ENCODE peak calls at places on chromosomes 4 and X, in ten cellular contexts. Q is lower leg skin, F is upper lobe of right lung, A is astrocyte of the spinal cord, Z is lower lobe of right lung, Y is mucosa of descending colon, K is foreskin fibroblast, U is IMR-90, M is GM12865, L is HFF-Myc. T is an unnamed sample.

GRCh38 chr4:74376888-74377483 is 12.0 kb downstream of the EREG start:
- DNase-seq in F (no peak), A (peak; percentile 76), Q (no peak), Z (no peak), Y (peak; percentile 24), M (peak; percentile 41), K (peak; percentile 48), U (peak; percentile 77), L (peak; percentile 44), T (peak; percentile 85)

GRCh38 chr4:33882246-33882990 is 2361.9 kb downstream of the ARAP2 start:
- DNase-seq in L (no peak), K (peak; percentile 44), Y (no peak), M (no peak), F (no peak), Z (no peak), A (peak; percentile 30), Q (no peak), U (no peak), T (peak; percentile 47)

GRCh38 chrX:42694260-42694815 is 83.6 kb downstream of the PPP1R2C start:
- DNase-seq in L (no peak), F (no peak), U (no peak), M (peak; percentile 0), Z (no peak), A (no peak), Y (no peak), K (no peak), Q (no peak), T (no peak)

GRCh38 chr4:73315091-73315490 is 56.5 kb upstream of the ANKRD17 start:
- DNase-seq in Z (no peak), L (peak; percentile 66), K (peak; percentile 83), A (no peak), Y (no peak), U (peak; percentile 70), M (no peak), F (no peak), Q (no peak), T (peak; percentile 96)

GRCh38 chr4:110869862-110870577 is 247.1 kb upstream of the PITX2 start:
- DNase-seq in K (peak; percentile 66), L (no peak), M (peak; percentile 11), Y (no peak), U (peak; percentile 25), F (no peak), A (peak; percentile 13), Q (no peak), Z (no peak), T (peak; percentile 77)

GRCh38 chr4:3112979-3113469 is 38.5 kb downstream of the HTT start:
- DNase-seq in Y (no peak), M (no peak), U (peak; percentile 49), L (no peak), Q (no peak), Z (no peak), F (no peak), A (peak; percentile 34), K (no peak), T (peak; percentile 35)

GRCh38 chr4:48360285-48360965 is 19.1 kb downstream of the SLAIN2 start:
- DNase-seq in K (peak; percentile 71), U (peak; percentile 86), Q (no peak), Y (no peak), Z (no peak), L (peak; percentile 16), M (no peak), A (peak; percentile 86), F (no peak), T (peak; percentile 81)

GRCh38 chr4:152516156-152516555 is 19.7 kb downstream of the FBXW7 start:
- DNase-seq in A (no peak), Q (no peak), L (peak; percentile 36), Y (no peak), K (no peak), F (no peak), M (no peak), Z (no peak), U (no peak), T (peak; percentile 42)

GRCh38 chr4:6520051-6520450 is 47.6 kb upstream of the PPP2R2C start:
- DNase-seq in L (no peak), F (no peak), Z (no peak), U (no peak), K (no peak), M (no peak), Q (no peak), A (no peak), Y (no peak), T (no peak)

GRCh38 chr4:2850966-2851782 is 7.5 kb downstream of the ADD1 start:
- DNase-seq in Y (no peak), Z (no peak), L (no peak), U (peak; percentile 60), M (peak; percentile 37), K (no peak), A (peak; percentile 46), Q (no peak), F (no peak), T (peak; percentile 75)

GRCh38 chr4:2457481-2458295 is 11.2 kb upstream of the RNF4 start:
- DNase-seq in U (no peak), Q (no peak), F (peak; percentile 62), M (no peak), L (no peak), A (no peak), K (no peak), Z (no peak), Y (no peak), T (no peak)

GRCh38 chr4:144174401-144175067 is 34.0 kb upstream of the GYPA start:
- DNase-seq in Z (no peak), L (peak; percentile 32), K (peak; percentile 37), U (peak; percentile 59), M (peak; percentile 68), Q (no peak), F (no peak), A (peak; percentile 77), Y (peak; percentile 24), T (peak; percentile 69)

GRCh38 chr4:144649646-144650045 is 3.7 kb downstream of the HHIP start:
- DNase-seq in L (no peak), M (no peak), Z (no peak), A (peak; percentile 27), F (no peak), Q (no peak), K (no peak), Y (no peak), U (no peak), T (no peak)

GRCh38 chr4:85420831-85421230 is 54.1 kb upstream of the ARHGAP24 start:
- DNase-seq in L (no peak), M (no peak), K (no peak), Q (no peak), F (no peak), Y (no peak), Z (no peak), U (no peak), A (no peak), T (no peak)

GRCh38 chr4:142532054-142532453 is 314.0 kb downstream of the INPP4B start:
- DNase-seq in F (no peak), M (no peak), U (no peak), Z (no peak), L (no peak), Q (no peak), K (no peak), Y (no peak), A (no peak), T (no peak)

GRCh38 chr4:184598753-184599491 is 50.3 kb downstream of the CASP3 start:
- DNase-seq in Y (no peak), F (no peak), U (no peak), M (no peak), K (no peak), A (no peak), Q (no peak), L (no peak), Z (no peak), T (no peak)

GRCh38 chrX:69616520-69617203 is 749 bp downstream of the EDA start:
- DNase-seq in L (no peak), U (no peak), F (peak; percentile 63), K (no peak), Y (peak; percentile 12), Z (peak; percentile 41), A (no peak), Q (peak; percentile 85), M (no peak), T (no peak)
- H3K4me3 ChIP-seq in L (no peak overlapping the region), U (peak overlapping the region; percentile 33), F (peak overlapping the region; percentile 58), K (no peak overlapping the region), Y (no peak overlapping the region), Z (peak overlapping the region; percentile 69), A (peak overlapping the region; percentile 35), Q (peak overlapping the region; percentile 38), M (no peak overlapping the region), T (peak overlapping the region; percentile 38)

DNA sequence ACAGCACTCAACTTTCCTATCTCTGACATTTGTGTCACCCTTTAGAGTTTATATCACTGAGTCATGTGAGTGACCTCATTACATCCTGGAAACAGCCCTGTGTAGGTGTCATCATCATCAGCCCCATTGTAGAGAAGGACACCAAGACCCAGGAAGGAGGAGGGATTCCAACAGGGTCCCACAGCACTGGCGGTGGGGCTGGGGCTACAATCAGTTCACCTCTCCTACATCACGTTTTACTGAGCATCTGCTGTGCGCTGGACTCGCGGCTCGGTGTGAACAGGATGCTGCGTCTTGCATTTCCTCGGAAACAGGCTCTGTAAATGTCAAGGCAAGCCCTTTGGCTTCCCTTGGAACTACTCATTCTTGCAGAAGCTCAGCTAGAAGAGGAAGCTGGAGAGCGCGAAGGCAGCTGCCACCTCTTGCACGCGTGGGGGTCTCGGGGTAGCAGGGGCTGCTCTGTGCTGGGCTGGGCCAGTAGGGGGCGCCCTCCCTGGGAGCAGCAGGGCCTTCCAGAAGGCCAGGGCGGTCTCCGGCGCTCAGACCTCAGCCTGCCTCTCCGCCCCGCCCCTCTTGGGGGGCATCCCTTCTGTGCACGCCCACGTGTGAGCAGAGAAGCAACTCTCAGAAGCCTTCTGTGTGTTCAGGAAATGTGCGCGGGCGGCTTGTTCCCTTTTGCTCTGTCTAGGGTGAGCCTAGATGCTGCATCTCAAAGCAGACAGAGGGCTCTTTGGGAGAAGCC is 29.0 kb downstream of the REELD1 start:
- DNase-seq in F (peak; percentile 76), Y (no peak), U (peak; percentile 37), Z (peak; percentile 61), L (no peak), M (peak; percentile 86), Q (no peak), A (no peak), K (no peak), T (peak; percentile 34)
- TF ChIP-seq CTCF in F (peak; percentile 48), Y (no peak), U (peak; percentile 4), Z (peak; percentile 54), L (peak; percentile 53), M (peak; percentile 83), Q (no peak), A (peak; percentile 50), K (no peak), T (no peak)

GRCh38 chrX:153925387-153925738 is 701 bp downstream of the ARHGAP4 start:
- DNase-seq in K (no peak), M (peak; percentile 81), A (no peak), Y (no peak), U (no peak), Z (no peak), F (no peak), L (no peak), Q (no peak), T (no peak)
- H3K4me3 ChIP-seq in K (no peak overlapping the region), M (peak overlapping the region; percentile 87), A (no peak overlapping the region), Y (no peak overlapping the region), U (no peak overlapping the region), Z (peak overlapping the region; percentile 64), F (peak overlapping the region; percentile 60), L (no peak overlapping the region), Q (no peak overlapping the region), T (no peak overlapping the region)

DNA sequence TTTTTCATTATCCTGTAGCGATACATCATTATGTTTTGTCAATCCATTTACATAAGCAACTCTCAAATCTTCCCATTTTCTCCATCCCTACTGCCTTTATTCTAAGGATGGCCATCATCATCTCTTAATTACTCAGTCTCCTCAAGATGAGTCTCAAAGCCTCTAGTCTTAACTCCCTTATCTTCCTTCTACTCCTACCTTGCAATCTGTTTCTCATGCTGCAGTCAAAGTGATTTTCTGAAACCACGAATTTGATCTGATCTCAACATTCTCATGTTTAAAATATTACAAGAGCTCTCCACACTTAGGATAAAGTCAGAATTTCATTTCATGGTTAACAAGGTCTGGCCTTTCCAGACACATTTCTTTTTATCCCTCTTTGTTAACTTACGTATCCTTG is 51.8 kb downstream of the ANXA3 start:
- DNase-seq in M (no peak), Q (no peak), F (no peak), L (no peak), K (no peak), Y (no peak), A (no peak), U (no peak), Z (no peak), T (no peak)
- TF ChIP-seq CTCF in M (no peak), Q (no peak), F (no peak), L (no peak), K (no peak), Y (no peak), A (no peak), U (no peak), Z (no peak), T (no peak)